ENCODE peak calls at places on chromosomes 6 and 20, in four cellular contexts. V is breast epithelium; W is CD8-positive, alpha-beta T cell; I is uterus. D is an unnamed sample.

GRCh38 chr20:24764825-24765224 is 184.2 kb upstream of the CST7 start:
- DNase-seq in I (no peak), V (no peak), W (no peak), D (no peak)

GRCh38 chr20:48153523-48153922 is 368.2 kb upstream of the SULF2 start:
- DNase-seq in I (no peak), V (no peak), W (no peak), D (no peak)

GRCh38 chr6:11218827-11219826 is 13.3 kb downstream of the NEDD9 start:
- DNase-seq in W (no peak), V (peak), I (no peak), D (no peak)

GRCh38 chr20:50321797-50322480 is 131.3 kb downstream of the CEBPB start:
- DNase-seq in W (no peak), V (peak), I (peak), D (peak)

GRCh38 chr6:15974817-15975216 is 154.1 kb upstream of the MYLIP start:
- DNase-seq in V (no peak), W (no peak), I (no peak), D (no peak)

GRCh38 chr6:40999498-41000070 is 39.4 kb downstream of the UNC5CL start:
- DNase-seq in I (peak), V (peak), W (no peak), D (peak)

GRCh38 chr6:156016186-156016976 is 560.7 kb upstream of the NOX3 start:
- DNase-seq in W (no peak), I (no peak), V (no peak), D (peak)

GRCh38 chr6:115691433-115691832 is 369.3 kb downstream of the FRK start:
- DNase-seq in I (no peak), V (no peak), W (no peak), D (no peak)

GRCh38 chr20:37677969-37678610 is 15.7 kb upstream of the CTNNBL1 start:
- DNase-seq in V (no peak), W (no peak), I (no peak), D (no peak)

GRCh38 chr6:99613398-99613704 is 6.7 kb downstream of the PRDM13 start:
- DNase-seq in V (no peak), I (no peak), W (no peak), D (no peak)
- TF ChIP-seq CTCF in V (no peak), I (no peak), W (no peak), D (no peak)

DNA sequence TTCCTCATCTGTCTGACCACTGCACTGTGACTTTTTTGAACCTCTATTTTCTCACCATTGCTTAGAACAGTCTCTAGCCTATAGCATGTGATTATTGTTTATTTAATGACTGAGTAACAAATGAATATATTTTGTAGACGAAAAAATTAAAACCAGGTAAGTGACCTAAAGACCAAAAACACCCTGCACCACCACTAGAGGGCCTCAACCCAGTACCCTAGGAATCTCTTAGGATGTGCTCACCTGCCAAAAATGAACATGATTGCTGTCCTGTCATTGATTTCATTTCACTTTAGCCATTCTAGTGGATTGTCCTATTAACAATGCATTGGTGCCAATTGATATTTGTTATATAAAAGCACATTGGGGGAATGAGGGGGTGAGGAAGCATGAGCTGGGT is 199.1 kb downstream of the COL9A1 start:
- DNase-seq in W (no peak), V (no peak), I (no peak), D (peak)
- TF ChIP-seq CTCF in W (peak), V (no peak), I (no peak), D (peak)

GRCh38 chr6:53912661-53913060 is 117.9 kb downstream of the LRRC1 start:
- DNase-seq in I (no peak), V (no peak), W (no peak), D (no peak)

GRCh38 chr6:53915292-53915691 is 120.5 kb downstream of the LRRC1 start:
- DNase-seq in V (no peak), I (no peak), W (no peak), D (no peak)

GRCh38 chr6:53913286-53913685 is 118.5 kb downstream of the LRRC1 start:
- DNase-seq in W (no peak), V (no peak), I (no peak), D (no peak)

GRCh38 chr6:53906842-53907241 is 112.0 kb downstream of the LRRC1 start:
- DNase-seq in W (no peak), I (peak), V (no peak), D (peak)

GRCh38 chr6:53910834-53911233 is 116.0 kb downstream of the LRRC1 start:
- DNase-seq in I (no peak), W (no peak), V (no peak), D (no peak)
- TF ChIP-seq CTCF in I (no peak), W (no peak), V (no peak), D (no peak)

DNA sequence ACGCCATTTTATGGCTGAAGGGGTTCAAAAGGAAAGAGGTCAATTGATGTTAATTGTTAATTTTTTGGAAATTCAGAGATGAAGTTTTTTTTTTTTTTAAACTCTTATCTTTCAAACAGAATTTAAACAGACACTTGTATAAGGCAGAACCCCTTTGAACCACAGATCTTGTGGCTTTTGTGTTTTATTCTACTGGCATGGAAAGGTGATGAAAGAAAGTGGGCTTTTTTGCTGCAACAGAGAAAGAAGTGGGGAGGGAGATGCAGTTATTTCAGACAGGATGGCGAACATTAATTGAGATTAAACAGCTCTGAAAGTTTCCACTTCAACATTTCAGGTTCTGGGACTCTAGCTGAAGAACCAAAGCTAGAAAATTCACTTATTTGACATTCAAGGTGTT is 200.9 kb downstream of the GJA10 start:
- DNase-seq in V (no peak), I (no peak), W (no peak), D (no peak)
- TF ChIP-seq CTCF in V (no peak), I (no peak), W (no peak), D (no peak)

GRCh38 chr6:142868917-142869316 is 76.1 kb downstream of the HIVEP2 start:
- DNase-seq in I (no peak), W (no peak), V (no peak), D (no peak)
- TF ChIP-seq CTCF in I (no peak), W (no peak), V (no peak), D (no peak)

GRCh38 chr6:105482227-105482839 is 79.5 kb upstream of the PREP start:
- DNase-seq in V (no peak), W (no peak), I (peak), D (no peak)
- TF ChIP-seq CTCF in V (no peak), W (no peak), I (no peak), D (no peak)

GRCh38 chr6:22149501-22150490 is 147.0 kb downstream of the PRL start:
- DNase-seq in V (no peak), I (no peak), W (no peak), D (no peak)
- TF ChIP-seq CTCF in V (no peak), I (no peak), W (no peak), D (no peak)

DNA sequence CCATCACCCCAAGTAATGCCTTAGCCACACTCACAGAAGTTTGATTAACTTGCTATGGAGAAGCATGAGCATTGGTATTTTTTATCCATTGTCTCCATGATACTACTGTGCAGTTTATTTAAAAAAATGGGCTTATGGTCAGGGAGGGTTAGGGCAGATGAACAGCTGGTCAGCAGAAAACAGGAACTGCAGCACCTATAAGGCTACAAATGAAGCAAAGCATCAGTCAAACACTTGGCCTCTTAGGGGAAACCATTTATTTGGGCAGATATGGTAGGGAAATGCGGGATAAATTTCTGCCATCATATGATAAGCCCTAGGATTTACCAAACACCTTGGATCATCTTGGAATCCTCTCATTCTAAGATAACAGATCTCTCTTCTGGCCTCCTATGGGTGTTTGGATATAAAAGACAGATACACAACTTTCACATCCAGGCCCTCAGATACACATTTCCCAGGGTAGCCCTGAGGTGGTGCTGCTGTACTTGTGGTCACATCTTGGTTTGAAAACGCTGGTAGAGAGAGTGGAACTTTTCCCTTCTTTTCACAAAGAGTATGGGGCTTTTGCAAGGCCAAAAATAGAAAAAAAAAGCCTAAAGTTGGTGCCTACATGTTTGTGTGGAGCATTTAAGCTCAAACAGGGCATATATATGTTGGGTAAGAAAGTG is 42.8 kb upstream of the AHI1 start:
- DNase-seq in V (no peak), W (no peak), I (no peak), D (peak)
- TF ChIP-seq CTCF in V (no peak), W (no peak), I (no peak), D (no peak)

DNA sequence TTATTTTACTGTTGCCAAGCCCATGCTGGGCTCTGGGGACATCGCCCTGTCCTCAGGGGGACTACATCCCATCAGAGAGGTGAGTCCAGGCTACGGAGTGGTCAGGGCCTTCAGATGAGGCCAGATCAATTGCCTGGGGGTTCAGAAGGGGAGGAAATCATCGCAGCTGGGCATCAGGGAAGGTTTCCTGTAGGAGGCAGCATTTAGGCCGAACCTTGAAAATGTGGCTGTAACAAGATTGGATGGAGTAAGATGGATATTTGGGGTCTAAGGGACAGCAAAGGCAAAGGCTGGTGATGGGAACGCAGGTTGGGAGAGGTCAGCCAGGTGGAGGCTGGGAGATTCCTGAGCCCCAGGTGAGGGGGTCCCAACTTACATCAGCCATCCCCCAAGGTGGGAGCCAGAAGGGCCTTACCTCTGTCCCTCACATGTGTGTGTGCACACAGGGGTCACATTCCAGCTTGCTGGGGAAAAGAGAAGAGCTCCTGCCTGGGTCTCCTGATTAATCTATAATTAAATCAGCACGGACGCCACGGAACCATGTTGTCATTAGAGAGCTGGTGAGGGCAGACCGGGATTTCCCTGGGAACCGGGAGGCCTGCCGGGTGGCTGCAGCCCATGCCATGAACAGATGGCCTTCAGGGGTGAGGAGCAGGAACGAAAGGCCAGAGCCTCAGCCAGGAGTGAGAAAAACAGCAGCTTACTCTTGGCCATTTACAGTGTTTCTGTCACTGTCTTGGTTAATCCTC is 30.5 kb upstream of the DLGAP4 start:
- DNase-seq in I (no peak), W (no peak), V (no peak), D (no peak)
- TF ChIP-seq CTCF in I (no peak), W (no peak), V (no peak), D (no peak)

DNA sequence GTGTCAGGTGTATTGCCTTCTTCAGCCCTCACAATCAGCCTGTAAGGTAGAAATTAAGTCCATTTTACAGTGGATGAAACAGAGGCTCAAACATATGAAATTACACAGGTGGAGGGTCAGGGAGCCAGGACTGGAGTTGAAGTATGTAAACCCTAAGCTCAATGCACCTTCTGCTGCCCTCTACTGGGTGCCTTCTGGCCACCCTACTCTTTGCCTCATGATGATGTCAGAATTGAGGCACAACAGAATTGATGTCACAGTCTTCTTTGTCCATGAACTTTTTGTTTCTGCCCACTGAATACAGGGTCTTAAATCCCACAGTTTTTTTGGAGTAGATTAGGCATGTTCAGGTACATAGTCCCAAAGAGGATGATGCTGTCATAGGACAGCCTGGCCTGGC is 400.8 kb upstream of the CHD6 start:
- DNase-seq in I (no peak), V (no peak), W (no peak), D (no peak)
- TF ChIP-seq CTCF in I (no peak), V (no peak), W (no peak), D (no peak)

D was measured in MCF 10A.